ENCODE peak calls at places on chromosomes 11 and 22, in six cellular contexts. One of them, this sample, is unnamed.

GRCh38 chr11:68338041-68338800 is 25.8 kb downstream of the LRP5 start:
- DNase-seq in uterus: no peak
- DNase-seq in GM23248: peak
- DNase-seq in mucosa of descending colon: no peak
- DNase-seq in A549: peak
- DNase-seq in AG04449: peak
- DNase-seq in this sample: peak

GRCh38 chr11:9842923-9843322 is 179.0 kb downstream of the SWAP70 start:
- DNase-seq in uterus: no peak
- DNase-seq in AG04449: no peak
- DNase-seq in mucosa of descending colon: no peak
- DNase-seq in A549: no peak
- DNase-seq in GM23248: no peak
- DNase-seq in this sample: no peak

GRCh38 chr11:44634401-44635281 is 69.2 kb downstream of the CD82 start:
- DNase-seq in GM23248: peak
- DNase-seq in AG04449: no peak
- DNase-seq in uterus: peak
- DNase-seq in mucosa of descending colon: peak
- DNase-seq in A549: peak
- DNase-seq in this sample: peak

GRCh38 chr22:33921576-33922181 is 1.4 kb upstream of the LARGE1 start:
- DNase-seq in GM23248: peak
- DNase-seq in A549: peak
- DNase-seq in mucosa of descending colon: peak
- DNase-seq in uterus: peak
- DNase-seq in AG04449: no peak
- DNase-seq in this sample: peak

GRCh38 chr11:20026629-20027545 is 133.4 kb downstream of the DBX1 start:
- DNase-seq in A549: no peak
- DNase-seq in AG04449: no peak
- DNase-seq in uterus: peak
- DNase-seq in mucosa of descending colon: peak
- DNase-seq in GM23248: no peak
- DNase-seq in this sample: no peak

GRCh38 chr11:21635359-21635758 is 557.5 kb upstream of the ANO5 start:
- DNase-seq in GM23248: no peak
- DNase-seq in mucosa of descending colon: no peak
- DNase-seq in AG04449: no peak
- DNase-seq in uterus: no peak
- DNase-seq in A549: no peak
- DNase-seq in this sample: no peak

GRCh38 chr11:81303265-81303664 is 1430.4 kb downstream of the FAM181B start:
- DNase-seq in uterus: no peak
- DNase-seq in GM23248: no peak
- DNase-seq in AG04449: no peak
- DNase-seq in A549: no peak
- DNase-seq in mucosa of descending colon: no peak
- DNase-seq in this sample: no peak

GRCh38 chr11:8070417-8071101 is 10.5 kb upstream of the TUB start:
- DNase-seq in GM23248: peak
- DNase-seq in A549: peak
- DNase-seq in AG04449: no peak
- DNase-seq in uterus: peak
- DNase-seq in mucosa of descending colon: no peak
- DNase-seq in this sample: peak

GRCh38 chr22:26289486-26290250 is 120.4 kb downstream of the SEZ6L start:
- DNase-seq in uterus: no peak
- DNase-seq in mucosa of descending colon: no peak
- DNase-seq in A549: no peak
- DNase-seq in AG04449: no peak
- DNase-seq in GM23248: no peak
- DNase-seq in this sample: no peak

GRCh38 chr11:72039108-72039850 is 40.6 kb downstream of the IL18BP start:
- DNase-seq in AG04449: no peak
- DNase-seq in A549: no peak
- DNase-seq in GM23248: peak
- DNase-seq in uterus: peak
- DNase-seq in mucosa of descending colon: peak
- DNase-seq in this sample: peak

GRCh38 chr11:47715082-47715669 is at the start of gene AGBL2:
- DNase-seq in uterus: peak
- DNase-seq in mucosa of descending colon: peak
- DNase-seq in GM23248: peak
- DNase-seq in AG04449: no peak
- DNase-seq in A549: peak
- DNase-seq in this sample: peak

GRCh38 chr11:73894725-73895335 is 18.0 kb downstream of the PAAF1 start:
- DNase-seq in mucosa of descending colon: no peak
- DNase-seq in uterus: no peak
- DNase-seq in GM23248: peak
- DNase-seq in A549: no peak
- DNase-seq in AG04449: no peak
- DNase-seq in this sample: peak

GRCh38 chr11:110177057-110177397 is 83.8 kb downstream of the ZC3H12C start:
- DNase-seq in mucosa of descending colon: no peak
- DNase-seq in GM23248: no peak
- DNase-seq in uterus: no peak
- DNase-seq in AG04449: no peak
- DNase-seq in A549: no peak
- DNase-seq in this sample: no peak

GRCh38 chr22:28799125-28799833 is 1.1 kb downstream of the XBP1 start:
- DNase-seq in uterus: peak
- DNase-seq in A549: peak
- DNase-seq in GM23248: peak
- DNase-seq in AG04449: peak
- DNase-seq in mucosa of descending colon: peak
- DNase-seq in this sample: peak

GRCh38 chr11:133408402-133408801 is 123.9 kb downstream of the OPCML start:
- DNase-seq in GM23248: no peak
- DNase-seq in A549: no peak
- DNase-seq in mucosa of descending colon: no peak
- DNase-seq in AG04449: no peak
- DNase-seq in uterus: no peak
- DNase-seq in this sample: no peak

GRCh38 chr11:36591433-36591832 is 2.9 kb upstream of the IFTAP start:
- DNase-seq in uterus: no peak
- DNase-seq in GM23248: no peak
- DNase-seq in mucosa of descending colon: no peak
- DNase-seq in A549: no peak
- DNase-seq in AG04449: no peak
- DNase-seq in this sample: no peak

GRCh38 chr11:64864473-64865285 is 13.7 kb downstream of the EHD1 start:
- DNase-seq in AG04449: peak
- DNase-seq in mucosa of descending colon: peak
- DNase-seq in uterus: peak
- DNase-seq in GM23248: peak
- DNase-seq in A549: no peak
- DNase-seq in this sample: peak

GRCh38 chr11:135008001-135008405 is 596.0 kb upstream of the B3GAT1 start:
- DNase-seq in AG04449: no peak
- DNase-seq in A549: no peak
- DNase-seq in GM23248: no peak
- DNase-seq in uterus: no peak
- DNase-seq in mucosa of descending colon: no peak
- DNase-seq in this sample: no peak

GRCh38 chr11:393219-394033 is 583 bp upstream of the PKP3 start:
- DNase-seq in A549: peak
- DNase-seq in AG04449: no peak
- DNase-seq in mucosa of descending colon: no peak
- DNase-seq in GM23248: peak
- DNase-seq in uterus: no peak
- DNase-seq in this sample: peak

GRCh38 chr22:23182289-23183106 is 2.2 kb downstream of the BCR start:
- DNase-seq in uterus: no peak
- DNase-seq in mucosa of descending colon: no peak
- DNase-seq in A549: no peak
- DNase-seq in AG04449: no peak
- DNase-seq in GM23248: peak
- DNase-seq in this sample: no peak

GRCh38 chr11:4607782-4608666 is at the start of gene TRIM68:
- DNase-seq in uterus: peak
- DNase-seq in A549: peak
- DNase-seq in AG04449: peak
- DNase-seq in GM23248: peak
- DNase-seq in mucosa of descending colon: peak
- DNase-seq in this sample: peak

DNA sequence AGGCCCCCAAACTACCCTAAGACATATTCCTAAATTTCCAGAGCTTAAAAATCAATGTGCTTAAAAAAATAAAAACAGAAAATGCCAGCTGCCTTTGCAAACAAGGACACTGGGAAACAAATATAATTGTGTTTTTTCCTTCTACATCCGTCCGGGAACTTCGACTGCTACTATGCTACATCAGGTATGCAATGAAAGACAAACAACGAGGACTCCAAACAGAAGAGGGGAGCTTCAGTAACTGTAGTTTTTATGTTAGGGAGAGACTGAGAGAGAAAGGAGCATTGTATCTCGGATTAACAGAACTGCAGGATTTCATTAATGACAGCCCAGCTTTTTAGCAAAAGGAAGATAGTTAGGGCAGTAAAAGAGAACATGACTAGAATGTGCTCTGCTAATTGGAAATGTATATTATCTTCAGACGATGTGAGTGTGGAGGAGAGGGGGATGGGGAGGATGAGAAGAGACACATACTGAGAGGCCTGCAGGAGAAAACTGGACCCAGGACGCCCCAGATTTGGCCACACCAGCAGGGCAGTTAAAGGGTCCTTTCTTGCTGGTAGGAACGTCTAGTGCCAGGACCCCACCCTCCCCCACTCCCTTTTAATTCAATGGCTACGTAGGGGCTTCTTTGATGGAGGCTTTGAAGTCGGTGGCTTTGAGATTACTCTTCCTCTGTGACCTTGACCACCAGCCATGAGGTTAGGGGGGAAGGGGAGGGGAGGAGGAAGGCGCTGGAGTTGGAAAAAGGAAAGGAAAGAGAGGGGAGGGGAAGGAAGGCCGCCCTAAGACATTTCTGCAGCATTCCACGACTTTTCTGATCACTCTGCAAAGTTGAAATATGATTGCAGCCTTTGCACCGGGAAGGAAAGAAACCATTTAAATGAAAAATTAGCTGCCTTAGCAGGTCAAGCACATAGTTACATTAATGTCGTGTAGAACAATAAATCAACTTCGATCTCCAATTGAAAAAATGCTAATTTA is 187.1 kb downstream of the BLID start:
- DNase-seq in uterus: no peak
- DNase-seq in GM23248: peak
- DNase-seq in mucosa of descending colon: no peak
- DNase-seq in A549: no peak
- DNase-seq in AG04449: no peak
- DNase-seq in this sample: no peak
- H3K4me3 ChIP-seq in uterus: peak
- H3K4me3 ChIP-seq in GM23248: peak
- H3K4me3 ChIP-seq in mucosa of descending colon: no peak
- H3K4me3 ChIP-seq in A549: no peak
- H3K4me3 ChIP-seq in AG04449: no peak
- H3K4me3 ChIP-seq in this sample: peak

GRCh38 chr11:86695391-86695790 is 23.0 kb upstream of the ME3 start:
- DNase-seq in AG04449: no peak
- DNase-seq in mucosa of descending colon: no peak
- DNase-seq in GM23248: no peak
- DNase-seq in A549: no peak
- DNase-seq in uterus: no peak
- DNase-seq in this sample: no peak
- H3K4me3 ChIP-seq in AG04449: no peak
- H3K4me3 ChIP-seq in mucosa of descending colon: no peak
- H3K4me3 ChIP-seq in GM23248: peak
- H3K4me3 ChIP-seq in A549: no peak
- H3K4me3 ChIP-seq in uterus: no peak
- H3K4me3 ChIP-seq in this sample: no peak

DNA sequence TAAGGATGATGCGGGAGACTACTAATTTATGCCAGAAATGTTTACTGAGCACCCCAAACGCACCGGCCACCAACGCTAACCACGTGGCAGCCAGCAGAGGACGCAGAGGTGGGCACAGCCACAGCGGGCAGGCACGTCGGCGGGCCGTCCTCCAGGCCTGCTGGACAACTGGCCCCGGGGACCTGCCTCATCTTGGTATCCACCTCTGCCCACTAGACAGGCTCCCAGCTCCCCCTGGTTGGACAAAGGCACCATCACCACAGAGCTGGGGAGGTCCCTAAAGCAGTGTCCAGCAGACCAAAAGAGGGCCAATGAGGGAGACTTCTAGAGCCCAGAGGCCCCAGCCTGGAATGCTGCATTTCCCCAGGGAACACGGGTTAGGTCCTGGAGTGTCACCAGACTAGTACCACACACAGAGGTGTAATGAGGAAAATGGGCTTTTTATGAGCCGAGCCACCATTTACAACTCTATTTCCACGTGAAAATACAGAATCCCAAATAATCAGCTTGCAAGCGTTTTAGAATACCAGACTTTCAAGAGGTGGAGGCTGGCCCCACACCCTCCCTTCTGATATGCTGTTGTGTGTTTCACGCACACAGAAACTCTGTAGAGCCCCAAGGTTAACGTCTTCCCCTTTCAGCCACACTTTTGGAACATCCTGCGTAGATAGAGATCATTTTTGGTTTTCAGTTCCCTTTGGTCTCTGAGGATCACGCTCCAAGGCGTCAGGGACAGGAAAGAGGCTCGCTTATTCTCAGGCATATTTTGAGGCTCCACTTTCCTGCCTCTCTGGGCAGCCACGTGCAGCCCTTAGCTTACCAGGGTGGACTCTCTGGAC is 23.7 kb upstream of the BID start:
- DNase-seq in AG04449: no peak
- DNase-seq in A549: no peak
- DNase-seq in GM23248: no peak
- DNase-seq in mucosa of descending colon: no peak
- DNase-seq in uterus: no peak
- DNase-seq in this sample: no peak
- H3K4me3 ChIP-seq in AG04449: no peak
- H3K4me3 ChIP-seq in A549: no peak
- H3K4me3 ChIP-seq in GM23248: no peak
- H3K4me3 ChIP-seq in mucosa of descending colon: no peak
- H3K4me3 ChIP-seq in uterus: no peak
- H3K4me3 ChIP-seq in this sample: no peak

DNA sequence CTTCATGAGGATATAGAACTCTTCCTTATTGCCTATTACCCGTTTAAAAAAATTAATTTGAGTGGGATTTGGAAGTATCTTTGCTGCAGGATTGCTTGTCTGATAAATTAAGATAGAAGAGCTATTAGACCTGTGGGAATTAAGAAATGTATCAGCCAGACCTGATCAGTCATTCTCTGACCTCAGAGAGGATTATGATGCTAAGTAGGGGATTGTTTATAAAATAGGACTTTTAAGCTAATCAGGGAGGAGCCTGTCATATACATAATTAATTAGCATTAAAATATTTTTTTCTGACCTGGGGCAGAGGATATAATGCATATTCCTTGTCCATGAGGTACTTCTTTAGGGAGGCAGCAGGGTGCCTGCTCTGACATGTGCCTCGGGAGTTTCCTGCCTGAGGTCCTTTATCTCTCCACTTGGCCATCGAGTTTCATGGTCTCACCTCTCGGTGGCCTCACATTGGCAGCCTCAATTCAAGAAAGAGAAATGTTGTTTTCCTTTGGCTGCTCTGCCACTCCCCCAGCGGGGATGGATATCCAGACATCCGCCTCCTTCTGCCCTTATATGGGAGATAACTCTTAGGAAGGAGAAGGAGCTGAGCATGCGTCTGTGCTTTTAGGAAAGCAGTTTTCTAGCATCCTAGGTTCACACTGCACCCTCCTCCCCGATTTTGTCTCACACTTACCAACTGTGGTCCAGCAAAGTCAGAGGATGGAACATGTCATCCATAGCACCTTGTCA is 41.1 kb downstream of the DIXDC1 start:
- DNase-seq in uterus: peak
- DNase-seq in GM23248: peak
- DNase-seq in AG04449: no peak
- DNase-seq in A549: no peak
- DNase-seq in mucosa of descending colon: peak
- DNase-seq in this sample: peak
- H3K4me3 ChIP-seq in uterus: peak
- H3K4me3 ChIP-seq in GM23248: peak
- H3K4me3 ChIP-seq in AG04449: peak
- H3K4me3 ChIP-seq in A549: no peak
- H3K4me3 ChIP-seq in mucosa of descending colon: no peak
- H3K4me3 ChIP-seq in this sample: peak

This sample was measured in AG10803.